ENCODE peak calls at places on chromosomes 1 and 21, in eight cellular contexts. S is stimulated activated naive CD4-positive, alpha-beta T cell; I is activated CD4-positive, alpha-beta T cell treated with anti-CD3 and anti-CD28 coated beads for 48 hours; W is MCF 10A; K is choroid plexus epithelial cell; O is stimulated activated CD8-positive, alpha-beta memory T cell treated with anti-CD3 and anti-CD28 coated beads, Interleukin-7, amount 100 ng/mL, for 1 hour; Q is pancreas; U is T-helper 2 cell. J is an unnamed sample.

GRCh38 chr21:44987886-44988606 is 48.2 kb downstream of the SLX9 start:
- DNase-seq in Q (no peak), U (no peak), I (no peak), K (no peak), W (no peak), S (no peak), O (no peak), J (no peak)

GRCh38 chr1:10516244-10516643 is 41.5 kb downstream of the PEX14 start:
- DNase-seq in K (no peak), W (no peak), I (no peak), Q (no peak), O (no peak), U (no peak), S (no peak), J (no peak)

GRCh38 chr1:43067856-43068751 is 104.0 kb downstream of the EBNA1BP2 start:
- DNase-seq in K (no peak), U (peak; percentile 4), W (no peak), O (no peak), S (peak; percentile 35), Q (no peak), I (no peak), J (peak; percentile 45)

GRCh38 chr1:190864013-190864610 is 386.4 kb upstream of the BRINP3 start:
- DNase-seq in S (no peak), K (no peak), W (no peak), U (no peak), O (no peak), I (no peak), Q (no peak), J (no peak)

GRCh38 chr21:43703068-43703880 is 15.7 kb upstream of the PDXK start:
- DNase-seq in W (no peak), U (peak; percentile 18), O (no peak), I (peak; percentile 47), K (peak; percentile 88), Q (peak; percentile 67), S (no peak), J (peak; percentile 76)

GRCh38 chr1:23168079-23168461 is 586 bp downstream of the LUZP1 start:
- DNase-seq in O (no peak), S (no peak), I (peak; percentile 41), K (no peak), U (no peak), W (no peak), Q (peak; percentile 42), J (peak; percentile 30)

GRCh38 chr1:42334240-42335049 is 590 bp downstream of the FOXJ3 start:
- DNase-seq in K (peak; percentile 58), O (no peak), Q (no peak), S (peak; percentile 35), W (peak; percentile 58), I (peak; percentile 48), U (no peak), J (peak; percentile 38)

GRCh38 chr1:236176337-236177336 is 34.3 kb downstream of the GPR137B start:
- DNase-seq in W (no peak), I (no peak), Q (no peak), U (no peak), O (no peak), S (no peak), K (peak; percentile 35), J (no peak)

GRCh38 chr1:32470991-32471694 is 6.3 kb downstream of the ZBTB8B start:
- DNase-seq in S (no peak), U (no peak), Q (peak; percentile 24), I (peak; percentile 53), O (no peak), W (no peak), K (no peak), J (no peak)

GRCh38 chr1:232127190-232127589 is 500.6 kb downstream of the DISC1 start:
- DNase-seq in K (peak; percentile 81), O (no peak), S (no peak), W (peak; percentile 88), Q (no peak), I (no peak), U (no peak), J (no peak)

GRCh38 chr1:14314032-14314431 is 284.5 kb upstream of the KAZN start:
- DNase-seq in Q (no peak), K (no peak), W (peak; percentile 43), U (no peak), S (no peak), O (no peak), I (no peak), J (no peak)

GRCh38 chr1:66999640-67000400 is 54.1 kb downstream of the SLC35D1 start:
- DNase-seq in S (no peak), I (no peak), U (no peak), O (no peak), K (peak; percentile 17), Q (no peak), W (no peak), J (peak; percentile 30)

GRCh38 chr1:205920159-205920558 is 23.1 kb downstream of the SLC26A9 start:
- DNase-seq in O (no peak), W (no peak), U (no peak), Q (no peak), S (no peak), I (no peak), K (peak; percentile 39), J (peak; percentile 96)

GRCh38 chr1:42181687-42182086 is 17.1 kb upstream of the GUCA2A start:
- DNase-seq in I (no peak), S (no peak), O (no peak), U (no peak), W (no peak), K (no peak), Q (no peak), J (no peak)

GRCh38 chr21:35399002-35399401 is 349.9 kb upstream of the RUNX1 start:
- DNase-seq in I (no peak), Q (no peak), O (no peak), K (no peak), S (no peak), U (no peak), W (no peak), J (no peak)

GRCh38 chr1:8706995-8707396 is 110.4 kb downstream of the RERE start:
- DNase-seq in S (no peak), K (peak; percentile 57), I (no peak), U (no peak), O (no peak), W (no peak), Q (no peak), J (no peak)

GRCh38 chr1:69611316-69611715 is 43.6 kb downstream of the LRRC7 start:
- DNase-seq in Q (no peak), S (no peak), U (no peak), K (no peak), I (no peak), W (no peak), O (no peak), J (no peak)

GRCh38 chr1:39189592-39190041 is 14.9 kb upstream of the MACF1 start:
- DNase-seq in I (no peak), K (peak; percentile 88), Q (no peak), W (no peak), U (no peak), O (no peak), S (no peak), J (no peak)

GRCh38 chr1:32485554-32486255 is 20.8 kb downstream of the ZBTB8B start:
- DNase-seq in Q (no peak), I (no peak), K (peak; percentile 26), W (no peak), S (no peak), U (no peak), O (no peak), J (no peak)

GRCh38 chr1:10950316-10951172 is 61.9 kb upstream of the TARDBP start:
- DNase-seq in K (no peak), Q (no peak), S (no peak), O (no peak), U (no peak), I (no peak), W (no peak), J (peak; percentile 64)

GRCh38 chr1:66502084-66502483 is 31.9 kb upstream of the SGIP1 start:
- DNase-seq in Q (no peak), O (no peak), U (no peak), I (no peak), K (no peak), S (no peak), W (no peak), J (no peak)

GRCh38 chr1:14500041-14500440 is 98.4 kb upstream of the KAZN start:
- DNase-seq in O (no peak), K (no peak), Q (no peak), S (no peak), I (no peak), U (no peak), W (no peak), J (no peak)

GRCh38 chr1:4961935-4962645 is 307.7 kb downstream of the AJAP1 start:
- DNase-seq in Q (no peak), U (no peak), I (no peak), W (no peak), O (no peak), S (no peak), K (no peak), J (no peak)

GRCh38 chr1:227447531-227447990 is 115.8 kb upstream of the ZNF678 start:
- DNase-seq in K (no peak), Q (peak; percentile 52), O (no peak), I (no peak), W (no peak), U (no peak), S (no peak), J (peak; percentile 32)

GRCh38 chr1:15354580-15354965 is 55.1 kb upstream of the EFHD2 start:
- DNase-seq in W (peak; percentile 68), Q (no peak), I (no peak), S (no peak), O (no peak), U (no peak), K (peak; percentile 57), J (no peak)

GRCh38 chr1:72540674-72541073 is 258.3 kb upstream of the NEGR1 start:
- DNase-seq in I (no peak), U (no peak), W (no peak), K (no peak), S (no peak), O (no peak), Q (no peak), J (no peak)

GRCh38 chr1:7341145-7341900 is 429.8 kb upstream of the VAMP3 start:
- DNase-seq in K (peak; percentile 80), I (no peak), Q (no peak), O (no peak), S (no peak), U (no peak), W (no peak), J (no peak)

J was measured in thyroid gland.